ENCODE peak calls at places on chromosomes 4 and X, in five cellular contexts. Q is H1, G is IMR-90, Z is neuronal stem cell, D is mesenchymal stem cell. K is an unnamed sample.

GRCh38 chr4:37826282-37827029 is at the start of gene PGM2:
- DNase-seq in G (peak), D (peak), Z (peak), Q (peak), K (peak)

GRCh38 chrX:111353810-111354209 is 58.2 kb downstream of the DCX start:
- DNase-seq in D (peak), Z (no peak), Q (no peak), G (no peak), K (no peak)

GRCh38 chr4:140300271-140300970 is 73.0 kb upstream of the SCOC start:
- DNase-seq in Q (no peak), G (peak), D (peak), Z (no peak), K (peak)

GRCh38 chr4:40227284-40227683 is 30.5 kb downstream of the RHOH start:
- DNase-seq in Z (no peak), Q (no peak), G (no peak), D (no peak), K (no peak)

GRCh38 chr4:54165438-54165837 is 63.7 kb upstream of the PDGFRA start:
- DNase-seq in Z (no peak), D (peak), Q (no peak), G (peak), K (no peak)

GRCh38 chrX:9312922-9313867 is 151.7 kb upstream of the TBL1X start:
- DNase-seq in G (no peak), Z (no peak), Q (no peak), D (no peak), K (peak)

GRCh38 chr4:100823066-100823992 is 305.5 kb upstream of the EMCN start:
- DNase-seq in Z (no peak), Q (no peak), D (no peak), G (no peak), K (no peak)

GRCh38 chr4:139685180-139685579 is 19.6 kb downstream of the MGST2 start:
- DNase-seq in Q (no peak), Z (no peak), D (no peak), G (no peak), K (no peak)

GRCh38 chrX:56751071-56751470 is 22.0 kb downstream of the NBDY start:
- DNase-seq in G (no peak), Q (no peak), D (no peak), Z (no peak), K (no peak)

GRCh38 chrX:65581661-65582339 is 47.2 kb upstream of the LAS1L start:
- DNase-seq in G (peak), D (peak), Z (peak), Q (peak), K (peak)

GRCh38 chr4:77797239-77797638 is 21.9 kb downstream of the CNOT6L start:
- DNase-seq in G (no peak), Q (no peak), D (no peak), Z (no peak), K (no peak)

GRCh38 chrX:139776614-139777013 is 68.6 kb upstream of the MCF2 start:
- DNase-seq in D (no peak), G (no peak), Z (no peak), Q (no peak), K (no peak)

GRCh38 chrX:155819525-155819924 is 61.6 kb upstream of the VAMP7 start:
- DNase-seq in D (no peak), Q (no peak), G (no peak), Z (no peak), K (peak)

GRCh38 chrX:113470166-113470565 is 629.5 kb upstream of the AMOT start:
- DNase-seq in G (no peak), Q (no peak), Z (no peak), D (no peak), K (peak)

GRCh38 chr4:38846015-38846414 is 10.6 kb downstream of the TLR6 start:
- DNase-seq in Z (no peak), D (no peak), G (no peak), Q (no peak), K (no peak)

GRCh38 chr4:73662709-73663546 is 42.7 kb upstream of the RASSF6 start:
- DNase-seq in Q (no peak), Z (no peak), D (peak), G (peak), K (no peak)

GRCh38 chr4:109436504-109436903 is 2.9 kb downstream of the SEC24B start:
- DNase-seq in Q (no peak), D (no peak), Z (no peak), G (no peak), K (no peak)

GRCh38 chr4:13483142-13484044 is 747 bp downstream of the RAB28 start:
- DNase-seq in Q (no peak), Z (peak), D (peak), G (peak), K (peak)

GRCh38 chr4:13484749-13485345 is 707 bp upstream of the RAB28 start:
- DNase-seq in Z (no peak), G (peak), Q (no peak), D (peak), K (no peak)

GRCh38 chr4:13481569-13481968 is 2.6 kb downstream of the RAB28 start:
- DNase-seq in G (peak), D (peak), Z (peak), Q (no peak), K (no peak)

GRCh38 chr4:13478707-13479106 is 5.4 kb downstream of the RAB28 start:
- DNase-seq in Z (no peak), Q (no peak), D (no peak), G (no peak), K (no peak)

GRCh38 chr4:13484045-13484748 is at the start of gene RAB28:
- DNase-seq in G (peak), Z (peak), D (peak), Q (peak), K (peak)
- H3K18ac ChIP-seq in G (peak), Z (peak), D (peak), Q (peak), K (peak)

DNA sequence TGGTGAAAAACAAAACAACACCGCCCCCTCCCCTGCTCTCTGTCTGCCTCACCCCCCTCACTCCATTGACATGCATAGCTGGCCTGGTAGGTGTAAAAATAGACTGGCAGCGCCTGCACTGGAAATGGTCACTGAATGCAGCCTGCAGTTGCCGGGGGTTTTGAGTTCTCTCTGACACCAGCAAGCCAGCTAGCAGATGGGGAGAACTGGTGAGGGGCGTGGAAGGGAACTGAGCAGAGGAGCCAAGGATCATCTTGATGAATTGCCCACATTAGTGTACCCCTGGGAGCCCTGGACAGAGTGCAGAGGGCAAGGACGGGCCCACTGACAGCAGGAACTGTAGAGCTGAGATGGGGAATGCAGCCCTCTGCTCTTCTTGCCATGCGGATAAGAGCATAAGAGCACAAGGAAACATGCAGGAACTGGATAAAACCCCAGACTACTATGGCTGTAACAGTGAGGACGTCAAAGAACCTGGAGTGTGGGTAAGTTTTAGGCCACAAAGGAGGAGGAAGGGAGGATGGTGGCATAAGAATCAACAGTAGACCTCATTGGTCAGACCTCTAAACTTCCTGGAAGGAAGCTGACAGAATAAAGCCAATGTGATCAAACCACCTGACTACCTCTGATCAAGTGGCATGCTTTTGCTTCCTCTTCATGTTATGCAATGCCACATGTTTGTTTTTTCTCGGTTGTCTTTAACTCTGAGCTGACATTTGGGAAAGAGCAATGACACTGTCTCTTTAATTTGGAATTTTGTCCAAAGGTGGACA is 96.3 kb downstream of the ANK2 start:
- DNase-seq in D (peak), Z (peak), Q (peak), G (no peak), K (peak)
- H3K14ac ChIP-seq in D (no peak), Z (no peak), Q (no peak), G (no peak), K (no peak)

DNA sequence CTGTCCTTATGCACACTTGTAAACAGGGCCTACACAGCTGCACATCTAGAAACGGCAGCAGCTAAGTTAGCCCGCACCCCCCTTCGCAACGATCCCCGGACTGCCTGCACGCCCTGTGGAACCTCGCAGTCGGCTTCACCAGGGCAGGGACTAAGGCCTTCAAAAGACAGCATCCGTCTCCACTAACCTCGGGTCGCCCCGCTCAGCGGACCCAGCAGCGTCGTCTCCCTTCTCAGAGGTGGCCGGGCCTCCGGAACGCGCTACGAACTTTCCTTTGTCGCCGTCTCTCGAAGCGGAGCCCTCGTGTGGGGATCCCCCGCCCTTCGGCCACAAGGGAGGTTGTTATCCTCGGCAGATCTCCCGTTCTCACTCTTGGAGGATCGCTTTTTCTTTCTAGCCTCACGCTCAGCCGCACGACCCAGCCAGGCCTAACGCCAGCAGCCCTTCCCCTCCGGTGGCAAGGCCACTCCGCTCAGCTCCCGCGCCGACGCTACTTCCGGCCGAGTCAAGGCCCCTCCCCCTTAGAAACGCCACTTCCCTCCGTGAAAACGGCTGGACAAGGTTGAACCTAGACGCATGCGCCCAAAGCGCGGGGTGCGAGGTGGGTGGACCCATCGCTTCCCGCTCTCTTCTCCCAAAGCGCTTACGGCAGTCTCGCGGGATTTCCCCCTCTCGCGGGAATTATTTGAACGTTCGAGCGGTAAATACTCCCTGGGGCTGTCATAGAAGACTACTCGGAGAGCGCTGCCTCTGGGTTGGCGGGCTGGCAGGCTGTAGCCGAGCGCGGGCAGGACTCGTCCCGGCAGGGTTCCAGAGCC is at the start of the genes DCAF16 and NCAPG:
- DNase-seq in D (peak), G (peak), Z (peak), Q (peak), K (peak)
- H3K18ac ChIP-seq in D (peak), G (peak), Z (peak), Q (peak), K (peak)

GRCh38 chrX:104151037-104151436 is 5.8 kb downstream of the SLC25A53 start:
- DNase-seq in G (no peak), Z (no peak), D (no peak), Q (no peak), K (no peak)

GRCh38 chrX:104156630-104157529 is at the start of gene SLC25A53:
- DNase-seq in D (peak), G (peak), Q (peak), Z (peak), K (peak)
- H3K14ac ChIP-seq in D (no peak), G (peak), Q (no peak), Z (no peak), K (peak)

GRCh38 chr4:94762326-94762725 is 4.6 kb downstream of the BMPR1B start:
- DNase-seq in G (no peak), Q (no peak), Z (no peak), D (no peak), K (no peak)

GRCh38 chr4:94758141-94758699 is 465 bp downstream of the BMPR1B start:
- DNase-seq in Z (peak), G (no peak), D (peak), Q (no peak), K (peak)

GRCh38 chr4:94758700-94759399 is 1.1 kb downstream of the BMPR1B start:
- DNase-seq in Z (peak), Q (no peak), G (no peak), D (peak), K (peak)

GRCh38 chr4:94759767-94760211 is 2.0 kb downstream of the BMPR1B start:
- DNase-seq in Z (no peak), Q (no peak), D (no peak), G (no peak), K (no peak)

GRCh38 chr4:94757192-94758140 is at the start of gene BMPR1B:
- DNase-seq in D (peak), Z (peak), G (peak), Q (no peak), K (peak)
- H3K18ac ChIP-seq in D (peak), Z (peak), G (no peak), Q (peak), K (no peak)

DNA sequence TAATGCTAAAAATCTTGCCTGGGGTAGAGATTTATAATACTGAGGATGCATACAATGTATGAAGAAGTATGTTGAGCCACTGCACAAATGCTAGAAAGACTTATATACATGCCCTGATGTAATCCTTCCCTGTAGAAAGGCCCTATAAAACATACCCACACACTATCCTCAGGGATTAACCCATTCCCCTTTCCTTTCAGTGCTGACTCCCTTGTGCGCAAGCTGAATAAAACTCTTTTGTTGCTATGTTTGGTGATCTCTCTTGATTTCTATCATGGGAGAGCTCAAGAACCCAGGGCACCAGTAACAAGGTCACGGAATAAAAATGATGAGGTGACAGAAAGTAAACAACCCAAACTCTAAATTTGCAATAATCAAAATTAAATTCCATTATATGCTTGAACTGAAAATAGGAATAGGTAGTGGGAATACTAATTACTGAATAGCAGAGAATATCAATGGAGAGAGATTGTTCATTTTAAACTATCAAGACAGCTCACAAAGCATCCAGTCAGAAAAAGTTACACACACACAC is 14.6 kb downstream of the TIGD2 start:
- DNase-seq in Z (no peak), G (no peak), D (no peak), Q (no peak), K (no peak)
- H3K14ac ChIP-seq in Z (no peak), G (no peak), D (no peak), Q (no peak), K (no peak)

K was measured in H9.